ENCODE peak calls at places on chromosome 19, in four cellular contexts. One of them, this sample, is unnamed.

GRCh38 chr19:3210347-3211017 is 14.0 kb upstream of the CELF5 start:
- DNase-seq in uterus: no peak
- DNase-seq in CD8-positive, alpha-beta T cell: peak
- DNase-seq in kidney epithelial cell: no peak
- DNase-seq in this sample: no peak

GRCh38 chr19:2552859-2553258 is 76.9 kb downstream of the GADD45B start:
- DNase-seq in uterus: no peak
- DNase-seq in CD8-positive, alpha-beta T cell: peak
- DNase-seq in kidney epithelial cell: no peak
- DNase-seq in this sample: no peak

GRCh38 chr19:31518626-31519025 is 169.4 kb upstream of the TSHZ3 start:
- DNase-seq in uterus: no peak
- DNase-seq in CD8-positive, alpha-beta T cell: no peak
- DNase-seq in kidney epithelial cell: no peak
- DNase-seq in this sample: no peak

GRCh38 chr19:6586056-6586455 is 4.9 kb downstream of the CD70 start:
- DNase-seq in uterus: no peak
- DNase-seq in CD8-positive, alpha-beta T cell: no peak
- DNase-seq in kidney epithelial cell: no peak
- DNase-seq in this sample: no peak

GRCh38 chr19:29662604-29663404 is 2.5 kb upstream of the PLEKHF1 start:
- DNase-seq in uterus: peak
- DNase-seq in CD8-positive, alpha-beta T cell: no peak
- DNase-seq in kidney epithelial cell: peak
- DNase-seq in this sample: no peak

GRCh38 chr19:15836345-15836594 is 20.8 kb upstream of the OR10H1 start:
- DNase-seq in uterus: peak
- DNase-seq in CD8-positive, alpha-beta T cell: no peak
- DNase-seq in kidney epithelial cell: no peak
- DNase-seq in this sample: no peak

GRCh38 chr19:42498387-42498786 is 29.9 kb downstream of the CEACAM1 start:
- DNase-seq in uterus: no peak
- DNase-seq in CD8-positive, alpha-beta T cell: no peak
- DNase-seq in kidney epithelial cell: no peak
- DNase-seq in this sample: no peak

GRCh38 chr19:2488942-2489731 is 13.2 kb downstream of the GADD45B start:
- DNase-seq in uterus: no peak
- DNase-seq in CD8-positive, alpha-beta T cell: no peak
- DNase-seq in kidney epithelial cell: no peak
- DNase-seq in this sample: no peak

GRCh38 chr19:31318790-31319189 is 30.4 kb downstream of the TSHZ3 start:
- DNase-seq in uterus: no peak
- DNase-seq in CD8-positive, alpha-beta T cell: no peak
- DNase-seq in kidney epithelial cell: no peak
- DNase-seq in this sample: no peak

GRCh38 chr19:35665604-35666003 is 713 bp upstream of the UPK1A start:
- DNase-seq in uterus: no peak
- DNase-seq in CD8-positive, alpha-beta T cell: no peak
- DNase-seq in kidney epithelial cell: no peak
- DNase-seq in this sample: no peak

GRCh38 chr19:38389101-38389925 is 816 bp downstream of the SPRED3 start:
- DNase-seq in uterus: no peak
- DNase-seq in CD8-positive, alpha-beta T cell: no peak
- DNase-seq in kidney epithelial cell: peak
- DNase-seq in this sample: no peak

GRCh38 chr19:16369664-16370576 is 45.3 kb downstream of the KLF2 start:
- DNase-seq in uterus: no peak
- DNase-seq in CD8-positive, alpha-beta T cell: peak
- DNase-seq in kidney epithelial cell: no peak
- DNase-seq in this sample: no peak

GRCh38 chr19:29858621-29859020 is 46.8 kb downstream of the CCNE1 start:
- DNase-seq in uterus: no peak
- DNase-seq in CD8-positive, alpha-beta T cell: no peak
- DNase-seq in kidney epithelial cell: no peak
- DNase-seq in this sample: no peak

GRCh38 chr19:36046443-36047050 is 7.5 kb downstream of the THAP8 start:
- DNase-seq in uterus: no peak
- DNase-seq in CD8-positive, alpha-beta T cell: no peak
- DNase-seq in kidney epithelial cell: no peak
- DNase-seq in this sample: no peak

GRCh38 chr19:35757231-35757748 is 461 bp upstream of the HSPB6 start:
- DNase-seq in uterus: peak
- DNase-seq in CD8-positive, alpha-beta T cell: no peak
- DNase-seq in kidney epithelial cell: no peak
- DNase-seq in this sample: no peak

GRCh38 chr19:4378886-4379285 is 21.5 kb downstream of the SH3GL1 start:
- DNase-seq in uterus: no peak
- DNase-seq in CD8-positive, alpha-beta T cell: no peak
- DNase-seq in kidney epithelial cell: no peak
- DNase-seq in this sample: no peak

GRCh38 chr19:5691205-5691929 is 1.3 kb downstream of the RPL36 start:
- DNase-seq in uterus: peak
- DNase-seq in CD8-positive, alpha-beta T cell: peak
- DNase-seq in kidney epithelial cell: no peak
- DNase-seq in this sample: no peak

GRCh38 chr19:7272856-7273578 is 21.2 kb downstream of the INSR start:
- DNase-seq in uterus: no peak
- DNase-seq in CD8-positive, alpha-beta T cell: no peak
- DNase-seq in kidney epithelial cell: no peak
- DNase-seq in this sample: no peak

GRCh38 chr19:51794865-51795490 is at the start of gene FPR3:
- DNase-seq in uterus: no peak
- DNase-seq in CD8-positive, alpha-beta T cell: no peak
- DNase-seq in kidney epithelial cell: no peak
- DNase-seq in this sample: no peak

GRCh38 chr19:11699931-11700794 is 38.6 kb downstream of the ZNF823 start:
- DNase-seq in uterus: no peak
- DNase-seq in CD8-positive, alpha-beta T cell: no peak
- DNase-seq in kidney epithelial cell: no peak
- DNase-seq in this sample: no peak

GRCh38 chr19:12720296-12720695 is 3.4 kb downstream of the TNPO2 start:
- DNase-seq in uterus: no peak
- DNase-seq in CD8-positive, alpha-beta T cell: no peak
- DNase-seq in kidney epithelial cell: no peak
- DNase-seq in this sample: no peak

GRCh38 chr19:16417660-16418596 is 53.8 kb downstream of the EPS15L1 start:
- DNase-seq in uterus: peak
- DNase-seq in CD8-positive, alpha-beta T cell: peak
- DNase-seq in kidney epithelial cell: no peak
- DNase-seq in this sample: no peak

GRCh38 chr19:2841858-2842574 is 741 bp downstream of the ZNF555 start:
- DNase-seq in uterus: no peak
- DNase-seq in CD8-positive, alpha-beta T cell: no peak
- DNase-seq in kidney epithelial cell: no peak
- DNase-seq in this sample: no peak

GRCh38 chr19:46409146-46409545 is 4.2 kb downstream of the CCDC8 start:
- DNase-seq in uterus: no peak
- DNase-seq in CD8-positive, alpha-beta T cell: no peak
- DNase-seq in kidney epithelial cell: no peak
- DNase-seq in this sample: no peak

GRCh38 chr19:16018801-16019551 is 57.3 kb upstream of the TPM4 start:
- DNase-seq in uterus: no peak
- DNase-seq in CD8-positive, alpha-beta T cell: no peak
- DNase-seq in kidney epithelial cell: no peak
- DNase-seq in this sample: no peak

GRCh38 chr19:1411255-1412191 is 4.1 kb downstream of the DAZAP1 start:
- DNase-seq in uterus: no peak
- DNase-seq in CD8-positive, alpha-beta T cell: peak
- DNase-seq in kidney epithelial cell: no peak
- DNase-seq in this sample: no peak

GRCh38 chr19:3945838-3946237 is 13.0 kb downstream of the NMRK2 start:
- DNase-seq in uterus: no peak
- DNase-seq in CD8-positive, alpha-beta T cell: no peak
- DNase-seq in kidney epithelial cell: no peak
- DNase-seq in this sample: no peak

GRCh38 chr19:34493649-34494044 is 12.1 kb downstream of the WTIP start:
- DNase-seq in uterus: no peak
- DNase-seq in CD8-positive, alpha-beta T cell: no peak
- DNase-seq in kidney epithelial cell: no peak
- DNase-seq in this sample: no peak

GRCh38 chr19:27975419-27976005 is 1237.4 kb downstream of the UQCRFS1 start:
- DNase-seq in uterus: no peak
- DNase-seq in CD8-positive, alpha-beta T cell: no peak
- DNase-seq in kidney epithelial cell: no peak
- DNase-seq in this sample: no peak

GRCh38 chr19:46015080-46015960 is 7.5 kb downstream of the PGLYRP1 start:
- DNase-seq in uterus: peak
- DNase-seq in CD8-positive, alpha-beta T cell: peak
- DNase-seq in kidney epithelial cell: no peak
- DNase-seq in this sample: no peak

GRCh38 chr19:16085115-16085514 is 8.8 kb downstream of the TPM4 start:
- DNase-seq in uterus: no peak
- DNase-seq in CD8-positive, alpha-beta T cell: no peak
- DNase-seq in kidney epithelial cell: no peak
- DNase-seq in this sample: no peak

GRCh38 chr19:38209671-38210457 is 14.2 kb downstream of the DPF1 start:
- DNase-seq in uterus: peak
- DNase-seq in CD8-positive, alpha-beta T cell: no peak
- DNase-seq in kidney epithelial cell: no peak
- DNase-seq in this sample: no peak

GRCh38 chr19:35337984-35338296 is 9.0 kb downstream of the CD22 start:
- DNase-seq in uterus: no peak
- DNase-seq in CD8-positive, alpha-beta T cell: no peak
- DNase-seq in kidney epithelial cell: no peak
- DNase-seq in this sample: no peak

GRCh38 chr19:57016076-57016475 is 103.7 kb upstream of the USP29 start:
- DNase-seq in uterus: peak
- DNase-seq in CD8-positive, alpha-beta T cell: no peak
- DNase-seq in kidney epithelial cell: no peak
- DNase-seq in this sample: no peak

GRCh38 chr19:3336680-3337523 is 29.5 kb upstream of the NFIC start:
- DNase-seq in uterus: peak
- DNase-seq in CD8-positive, alpha-beta T cell: no peak
- DNase-seq in kidney epithelial cell: peak
- DNase-seq in this sample: peak

GRCh38 chr19:5480427-5480836 is 25.2 kb downstream of the ZNRF4 start:
- DNase-seq in uterus: no peak
- DNase-seq in CD8-positive, alpha-beta T cell: peak
- DNase-seq in kidney epithelial cell: no peak
- DNase-seq in this sample: no peak

GRCh38 chr19:49691243-49692101 is 556 bp downstream of the CPT1C start:
- DNase-seq in uterus: peak
- DNase-seq in CD8-positive, alpha-beta T cell: no peak
- DNase-seq in kidney epithelial cell: no peak
- DNase-seq in this sample: no peak
- H3K4me3 ChIP-seq in uterus: peak
- H3K4me3 ChIP-seq in CD8-positive, alpha-beta T cell: peak
- H3K4me3 ChIP-seq in kidney epithelial cell: peak
- H3K4me3 ChIP-seq in this sample: peak

GRCh38 chr19:14082675-14082960 is 3.0 kb downstream of the C19orf67 start:
- DNase-seq in uterus: no peak
- DNase-seq in CD8-positive, alpha-beta T cell: no peak
- DNase-seq in kidney epithelial cell: no peak
- DNase-seq in this sample: no peak

GRCh38 chr19:14085309-14085995 is at the start of gene C19orf67:
- DNase-seq in uterus: no peak
- DNase-seq in CD8-positive, alpha-beta T cell: no peak
- DNase-seq in kidney epithelial cell: no peak
- DNase-seq in this sample: no peak

GRCh38 chr19:14081797-14082674 is 3.5 kb downstream of the C19orf67 start:
- DNase-seq in uterus: peak
- DNase-seq in CD8-positive, alpha-beta T cell: peak
- DNase-seq in kidney epithelial cell: no peak
- DNase-seq in this sample: no peak

GRCh38 chr19:14078406-14078805 is 5.8 kb downstream of the MISP3 start:
- DNase-seq in uterus: no peak
- DNase-seq in CD8-positive, alpha-beta T cell: no peak
- DNase-seq in kidney epithelial cell: no peak
- DNase-seq in this sample: no peak

DNA sequence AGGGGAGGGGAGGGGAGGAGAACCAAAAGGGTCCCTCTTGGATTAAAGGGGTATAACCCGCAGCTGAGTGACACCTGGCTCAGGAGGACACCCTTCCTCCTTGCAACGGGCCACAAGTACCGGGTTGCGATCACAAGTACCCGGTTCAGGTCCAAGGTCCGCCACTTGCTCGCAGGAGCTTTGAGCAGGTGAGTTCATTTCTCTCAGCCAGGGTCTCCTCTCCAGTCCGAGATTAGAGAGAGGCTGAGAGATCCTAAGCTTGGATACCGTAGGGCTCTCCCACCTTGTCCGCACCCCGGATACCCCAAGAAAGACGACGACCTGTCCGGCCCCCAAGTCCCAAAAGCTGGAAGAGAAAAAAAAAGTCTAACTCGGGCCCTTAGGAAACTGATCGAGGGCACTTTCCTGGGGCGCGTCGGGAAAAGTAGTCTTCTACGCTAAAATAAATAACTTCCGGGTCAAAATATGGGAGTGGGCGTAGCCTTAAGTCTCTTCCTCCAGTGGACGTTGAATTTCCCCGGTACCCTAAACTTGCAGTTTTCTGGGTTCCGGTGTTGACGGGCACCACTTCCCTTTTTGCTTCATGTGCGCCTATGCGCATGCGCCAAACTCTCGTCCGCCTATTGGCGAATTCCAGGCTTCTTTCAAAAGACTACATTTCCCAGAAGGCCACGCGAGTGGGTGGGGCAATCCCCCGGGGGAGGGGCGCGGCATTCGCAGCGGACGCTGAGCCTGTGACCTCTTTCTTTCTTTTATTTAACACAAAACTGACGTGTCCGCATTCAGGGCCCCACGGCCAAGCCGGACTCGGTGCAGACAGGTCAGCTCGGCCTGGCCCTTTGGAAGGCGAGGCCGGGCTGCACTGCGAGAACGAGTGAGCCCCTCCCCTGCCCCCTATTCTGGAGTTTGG is 4.4 kb downstream of the C19orf67 start:
- DNase-seq in uterus: peak
- DNase-seq in CD8-positive, alpha-beta T cell: peak
- DNase-seq in kidney epithelial cell: peak
- DNase-seq in this sample: peak
- TF ChIP-seq CTCF in uterus: no peak
- TF ChIP-seq CTCF in CD8-positive, alpha-beta T cell: no peak
- TF ChIP-seq CTCF in kidney epithelial cell: no peak
- TF ChIP-seq CTCF in this sample: no peak

DNA sequence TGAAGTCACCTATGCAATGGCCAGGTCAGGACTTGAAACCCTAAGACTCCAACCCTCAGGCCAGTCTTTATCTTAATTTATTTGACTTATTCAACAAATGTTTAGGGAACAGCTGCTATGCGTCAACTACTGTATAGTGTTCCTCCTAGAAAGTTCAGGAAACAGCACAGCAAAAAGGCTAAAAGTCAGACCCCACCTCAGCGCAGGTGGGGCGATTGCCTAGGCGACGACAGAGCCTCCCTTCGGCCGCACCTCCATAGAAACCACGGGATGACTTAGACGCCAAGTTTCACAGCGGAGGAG is 502 bp downstream of the VRK3 start:
- DNase-seq in uterus: no peak
- DNase-seq in CD8-positive, alpha-beta T cell: no peak
- DNase-seq in kidney epithelial cell: no peak
- DNase-seq in this sample: no peak
- H3K4me3 ChIP-seq in uterus: peak
- H3K4me3 ChIP-seq in CD8-positive, alpha-beta T cell: peak
- H3K4me3 ChIP-seq in kidney epithelial cell: peak
- H3K4me3 ChIP-seq in this sample: peak

GRCh38 chr19:55676384-55676783 is 1.4 kb downstream of the EPN1 start:
- DNase-seq in uterus: no peak
- DNase-seq in CD8-positive, alpha-beta T cell: no peak
- DNase-seq in kidney epithelial cell: no peak
- DNase-seq in this sample: no peak
- TF ChIP-seq CTCF in uterus: no peak
- TF ChIP-seq CTCF in CD8-positive, alpha-beta T cell: no peak
- TF ChIP-seq CTCF in kidney epithelial cell: no peak
- TF ChIP-seq CTCF in this sample: peak

GRCh38 chr19:39558623-39559117 is 18.7 kb upstream of the EID2 start:
- DNase-seq in uterus: no peak
- DNase-seq in CD8-positive, alpha-beta T cell: no peak
- DNase-seq in kidney epithelial cell: no peak
- DNase-seq in this sample: no peak
- H3K4me3 ChIP-seq in uterus: no peak
- H3K4me3 ChIP-seq in CD8-positive, alpha-beta T cell: peak
- H3K4me3 ChIP-seq in kidney epithelial cell: no peak
- H3K4me3 ChIP-seq in this sample: no peak